ENCODE peak calls at places on chromosomes 5 and 9, in four cellular contexts. M is A549, I is K562, T is HepG2. U is an unnamed sample.

GRCh38 chr5:93359296-93359957 is 221.6 kb downstream of the NR2F1-AS1 start:
- DNase-seq in T (no peak), I (no peak), M (no peak), U (no peak)

GRCh38 chr5:10703676-10704075 is 57.4 kb downstream of the DAP start:
- DNase-seq in I (no peak), M (no peak), T (no peak), U (no peak)

GRCh38 chr9:36835271-36835996 is 198.6 kb downstream of the PAX5 start:
- DNase-seq in I (no peak), T (no peak), M (no peak), U (no peak)

GRCh38 chr9:4541848-4542247 is 51.6 kb downstream of the SLC1A1 start:
- DNase-seq in T (no peak), M (no peak), I (no peak), U (no peak)

GRCh38 chr5:168219515-168220410 is 71.7 kb upstream of the WWC1 start:
- DNase-seq in T (peak; percentile 60), I (peak; percentile 76), M (peak; percentile 94), U (peak; percentile 59)

GRCh38 chr9:93168581-93168980 is 15.4 kb upstream of the WNK2 start:
- DNase-seq in M (no peak), I (no peak), T (no peak), U (no peak)

GRCh38 chr5:132237141-132237540 is 9.5 kb upstream of the P4HA2 start:
- DNase-seq in I (no peak), M (no peak), T (no peak), U (no peak)

GRCh38 chr9:127341152-127341551 is 55.8 kb upstream of the SLC2A8 start:
- DNase-seq in T (no peak), I (no peak), M (no peak), U (no peak)

GRCh38 chr9:126420643-126421564 is 94.3 kb downstream of the MVB12B start:
- DNase-seq in T (peak; percentile 42), I (no peak), M (peak; percentile 35), U (no peak)

GRCh38 chr9:99826579-99826978 is 4.9 kb downstream of the NR4A3 start:
- DNase-seq in T (no peak), I (no peak), M (no peak), U (no peak)

GRCh38 chr5:93008502-93009167 is 572.4 kb downstream of the NR2F1-AS1 start:
- DNase-seq in M (no peak), T (no peak), I (no peak), U (no peak)

GRCh38 chr9:6218099-6218502 is 2.5 kb downstream of the IL33 start:
- DNase-seq in I (no peak), M (no peak), T (no peak), U (no peak)

GRCh38 chr9:114621975-114622609 is 11.0 kb downstream of the TMEM268 start:
- DNase-seq in M (peak; percentile 14), I (no peak), T (no peak), U (no peak)

GRCh38 chr9:130337318-130337717 is 71.8 kb downstream of the HMCN2 start:
- DNase-seq in M (no peak), T (no peak), I (no peak), U (no peak)

GRCh38 chr9:4489562-4489918 is 728 bp upstream of the SLC1A1 start:
- DNase-seq in I (no peak), M (peak; percentile 42), T (no peak), U (peak; percentile 37)

GRCh38 chr9:107637421-107638420 is 148.2 kb upstream of the KLF4 start:
- DNase-seq in T (no peak), M (peak; percentile 78), I (no peak), U (peak; percentile 64)

GRCh38 chr5:103624748-103625147 is 62.2 kb upstream of the NUDT12 start:
- DNase-seq in T (no peak), I (no peak), M (no peak), U (no peak)

GRCh38 chr5:37071901-37072581 is 177.1 kb downstream of the CPLANE1 start:
- DNase-seq in T (peak; percentile 61), I (no peak), M (no peak), U (no peak)

GRCh38 chr5:144028058-144028457 is 142.4 kb downstream of the YIPF5 start:
- DNase-seq in I (no peak), M (no peak), T (no peak), U (no peak)

GRCh38 chr9:126554292-126554691 is 59.4 kb upstream of the LMX1B start:
- DNase-seq in M (no peak), T (no peak), I (no peak), U (no peak)

GRCh38 chr5:178595145-178595544 is 5.0 kb upstream of the COL23A1 start:
- DNase-seq in I (no peak), T (no peak), M (no peak), U (no peak)

GRCh38 chr5:149820536-149821503 is 90.7 kb downstream of the PPARGC1B start:
- DNase-seq in I (no peak), M (no peak), T (no peak), U (no peak)

GRCh38 chr5:133527311-133527710 is 85.0 kb downstream of the FSTL4 start:
- DNase-seq in T (no peak), I (no peak), M (no peak), U (no peak)

GRCh38 chr9:21967707-21968106 is 26.5 kb downstream of the CDKN2A start:
- DNase-seq in I (no peak), M (no peak), T (no peak), U (no peak)

GRCh38 chr5:75050415-75050814 is 1.9 kb downstream of the GCNT4 start:
- DNase-seq in I (peak; percentile 39), T (peak; percentile 30), M (peak; percentile 47), U (peak; percentile 69)

GRCh38 chr5:168649306-168649705 is 70.1 kb upstream of the PANK3 start:
- DNase-seq in T (no peak), M (no peak), I (no peak), U (no peak)

GRCh38 chr9:94806307-94806893 is 79.9 kb downstream of the AOPEP start:
- DNase-seq in M (peak; percentile 71), I (no peak), T (no peak), U (no peak)

GRCh38 chr9:130193531-130194405 is 21.6 kb downstream of the NCS1 start:
- DNase-seq in I (no peak), M (no peak), T (no peak), U (no peak)

GRCh38 chr5:58622884-58623871 is 40.3 kb downstream of the RAB3C start:
- DNase-seq in T (no peak), M (no peak), I (no peak), U (no peak)

GRCh38 chr9:134365791-134366222 is 39.6 kb downstream of the RXRA start:
- DNase-seq in I (peak; percentile 67), T (no peak), M (peak; percentile 55), U (peak; percentile 25)

GRCh38 chr5:9166202-9167147 is 379.4 kb downstream of the SEMA5A start:
- DNase-seq in M (no peak), I (no peak), T (no peak), U (no peak)

GRCh38 chr9:124934290-124934689 is 6.6 kb downstream of the GOLGA1 start:
- DNase-seq in M (no peak), T (no peak), I (no peak), U (no peak)

GRCh38 chr5:128596071-128596470 is 58.0 kb upstream of the FBN2 start:
- DNase-seq in M (no peak), I (no peak), T (no peak), U (no peak)

GRCh38 chr5:57405984-57406383 is 76.6 kb downstream of the ACTBL2 start:
- DNase-seq in M (no peak), I (no peak), T (no peak), U (no peak)
- TF ChIP-seq NR3C1 in M (no peak), I (no peak), T (no peak), U (no peak)

GRCh38 chr9:128788445-128788844 is 1.4 kb downstream of the TBC1D13 start:
- DNase-seq in T (no peak), M (no peak), I (no peak), U (no peak)
- TF ChIP-seq NR3C1 in T (no peak), M (no peak), I (no peak), U (no peak)

GRCh38 chr5:135079282-135079681 is 45.3 kb upstream of the PITX1 start:
- DNase-seq in I (no peak), M (no peak), T (no peak), U (no peak)
- TF ChIP-seq NR3C1 in I (no peak), M (no peak), T (no peak), U (no peak)

GRCh38 chr5:42620579-42621216 is 135.9 kb upstream of the CCDC152 start:
- DNase-seq in T (no peak), M (no peak), I (no peak), U (no peak)
- TF ChIP-seq NR3C1 in T (no peak), M (no peak), I (no peak), U (no peak)

GRCh38 chr9:132327537-132327936 is 27.2 kb downstream of the SETX start:
- DNase-seq in I (no peak), T (no peak), M (no peak), U (no peak)
- TF ChIP-seq NR3C1 in I (no peak), T (no peak), M (no peak), U (no peak)

GRCh38 chr9:109341561-109341960 is 20.7 kb upstream of the EPB41L4B start:
- DNase-seq in I (no peak), M (no peak), T (no peak), U (no peak)

GRCh38 chr9:109346904-109347303 is 26.0 kb upstream of the EPB41L4B start:
- DNase-seq in I (no peak), T (no peak), M (no peak), U (no peak)

DNA sequence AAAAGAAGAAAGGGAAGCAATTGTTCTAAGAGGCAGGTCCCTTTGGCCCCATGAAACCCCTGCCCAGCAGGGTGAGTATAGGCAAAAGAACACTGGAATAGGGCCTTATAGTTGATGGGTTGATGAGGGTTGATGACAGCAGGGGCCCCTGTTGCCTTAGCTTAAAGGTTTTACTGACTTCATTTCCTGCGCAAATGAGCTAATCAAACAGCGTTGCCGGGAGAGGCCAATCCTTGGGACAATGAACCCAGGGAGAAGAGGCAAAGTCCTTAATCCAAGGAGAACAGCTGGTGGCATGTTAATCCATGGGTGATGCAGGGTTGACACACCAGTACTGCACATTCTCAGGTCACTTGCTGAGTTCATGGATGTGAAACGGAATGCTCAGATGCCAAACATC is 22.0 kb upstream of the EPB41L4B start:
- DNase-seq in I (no peak), T (no peak), M (no peak), U (no peak)
- TF ChIP-seq NR3C1 in I (no peak), T (no peak), M (no peak), U (no peak)

DNA sequence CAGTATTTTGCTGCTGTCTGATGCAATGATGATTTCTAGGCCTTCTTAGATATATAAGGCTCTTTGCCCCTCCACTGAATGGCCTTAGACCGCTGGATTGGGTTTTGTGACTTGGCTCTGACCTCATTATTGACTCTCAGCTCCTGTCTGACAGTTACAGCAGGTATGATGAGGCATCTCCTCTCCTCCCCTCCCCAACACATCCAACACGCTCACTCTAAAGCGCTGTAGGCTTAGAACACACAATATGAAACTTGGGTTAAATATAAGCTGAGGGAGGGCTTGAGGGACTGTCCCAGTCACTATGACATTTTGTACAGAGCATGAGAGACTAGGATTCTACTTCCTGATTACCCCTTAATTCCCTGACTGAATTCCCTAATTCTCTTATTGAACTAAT is 18.8 kb upstream of the CER1 start:
- DNase-seq in M (no peak), I (no peak), T (no peak), U (no peak)
- TF ChIP-seq NR3C1 in M (no peak), I (no peak), T (no peak), U (no peak)

GRCh38 chr5:158895573-158895972 is 204.1 kb downstream of the EBF1 start:
- DNase-seq in T (no peak), I (no peak), M (no peak), U (no peak)
- TF ChIP-seq NR3C1 in T (no peak), I (no peak), M (no peak), U (no peak)

U was measured in WTC11.